ENCODE peak calls at places on chromosome 5, in eight cellular contexts. W is uterus; B is astrocyte; F is CD8-positive, alpha-beta memory T cell; I is lung; C is OCI-LY7; Y is CD8-positive, alpha-beta T cell; J is upper lobe of right lung. V is an unnamed sample.

GRCh38 chr5:60677831-60678664 is 21.9 kb downstream of the DEPDC1B start:
- DNase-seq in C (peak), J (no peak), Y (no peak), F (no peak), W (no peak), B (peak), I (no peak), V (no peak)

GRCh38 chr5:177598477-177598876 is 1.5 kb upstream of the B4GALT7 start:
- DNase-seq in C (no peak), W (no peak), I (no peak), F (no peak), J (no peak), B (no peak), Y (no peak), V (no peak)

GRCh38 chr5:149389552-149390495 is 10.7 kb upstream of the IL17B start:
- DNase-seq in B (no peak), C (no peak), I (no peak), F (no peak), W (no peak), Y (no peak), J (no peak), V (no peak)

GRCh38 chr5:67028981-67029380 is 167.6 kb downstream of the CD180 start:
- DNase-seq in Y (no peak), I (no peak), J (no peak), B (no peak), F (no peak), W (no peak), C (no peak), V (no peak)

GRCh38 chr5:150301901-150302300 is 804 bp downstream of the ARSI start:
- DNase-seq in J (no peak), Y (no peak), C (no peak), F (no peak), B (no peak), W (no peak), I (no peak), V (no peak)

GRCh38 chr5:81086881-81087281 is 126.7 kb downstream of the RASGRF2 start:
- DNase-seq in F (no peak), C (no peak), W (no peak), Y (no peak), B (no peak), I (no peak), J (no peak), V (no peak)

GRCh38 chr5:180596668-180597231 is 5.5 kb upstream of the SCGB3A1 start:
- DNase-seq in F (no peak), B (no peak), W (no peak), C (no peak), I (peak), J (peak), Y (no peak), V (no peak)

GRCh38 chr5:151598984-151599383 is 7.9 kb upstream of the FAT2 start:
- DNase-seq in C (no peak), Y (no peak), I (no peak), B (no peak), J (peak), F (no peak), W (no peak), V (no peak)

GRCh38 chr5:133429046-133429445 is 183.3 kb downstream of the FSTL4 start:
- DNase-seq in J (no peak), C (no peak), F (no peak), Y (no peak), W (no peak), B (no peak), I (no peak), V (no peak)

GRCh38 chr5:93150311-93151012 is 430.6 kb downstream of the NR2F1-AS1 start:
- DNase-seq in Y (no peak), J (no peak), C (no peak), B (no peak), F (no peak), I (no peak), W (no peak), V (no peak)

GRCh38 chr5:173932695-173933139 is 44.6 kb downstream of the CPEB4 start:
- DNase-seq in Y (no peak), B (no peak), J (no peak), W (no peak), I (no peak), F (no peak), C (no peak), V (no peak)

GRCh38 chr5:56412601-56413379 is 179.7 kb upstream of the ANKRD55 start:
- DNase-seq in B (no peak), Y (no peak), I (no peak), J (peak), W (no peak), F (no peak), C (peak), V (peak)

GRCh38 chr5:14165375-14166091 is 22.4 kb downstream of the TRIO start:
- DNase-seq in F (no peak), B (peak), C (no peak), W (no peak), I (no peak), J (no peak), Y (no peak), V (no peak)

GRCh38 chr5:132070460-132071337 is 2.9 kb upstream of the CSF2 start:
- DNase-seq in F (no peak), Y (no peak), W (no peak), J (no peak), C (no peak), B (peak), I (no peak), V (no peak)

GRCh38 chr5:37807902-37808301 is 31.9 kb downstream of the GDNF start:
- DNase-seq in W (no peak), F (no peak), B (no peak), I (no peak), C (no peak), Y (no peak), J (no peak), V (no peak)

GRCh38 chr5:65152131-65152530 is 329.6 kb downstream of the ADAMTS6 start:
- DNase-seq in F (no peak), B (peak), I (no peak), J (no peak), Y (no peak), W (no peak), C (no peak), V (no peak)

GRCh38 chr5:132473019-132473531 is 17.5 kb downstream of the IRF1 start:
- DNase-seq in W (peak), Y (peak), I (no peak), J (peak), C (peak), B (no peak), F (peak), V (no peak)

GRCh38 chr5:58439094-58439644 is 20.7 kb downstream of the PLK2 start:
- DNase-seq in B (peak), F (no peak), Y (no peak), C (no peak), I (no peak), J (no peak), W (no peak), V (no peak)

GRCh38 chr5:118723021-118723338 is 265.4 kb downstream of the DTWD2 start:
- DNase-seq in B (no peak), C (no peak), F (no peak), J (no peak), I (no peak), Y (no peak), W (no peak), V (no peak)

GRCh38 chr5:179188636-179189035 is 128.5 kb downstream of the ZNF354C start:
- DNase-seq in I (no peak), C (no peak), J (no peak), Y (no peak), W (no peak), F (no peak), B (no peak), V (no peak)

GRCh38 chr5:108529381-108529780 is 147.5 kb upstream of the FBXL17 start:
- DNase-seq in Y (no peak), W (no peak), C (no peak), F (no peak), J (no peak), B (peak), I (no peak), V (no peak)

GRCh38 chr5:5158472-5158895 is 18.4 kb downstream of the ADAMTS16 start:
- DNase-seq in F (no peak), J (no peak), W (no peak), I (no peak), Y (no peak), B (peak), C (no peak), V (no peak)

GRCh38 chr5:89983206-89983605 is 426.4 kb downstream of the CETN3 start:
- DNase-seq in C (no peak), F (no peak), B (no peak), J (no peak), Y (no peak), W (no peak), I (no peak), V (no peak)

GRCh38 chr5:142290574-142291299 is 34.1 kb downstream of the SPRY4 start:
- DNase-seq in J (no peak), F (no peak), B (peak), W (no peak), I (no peak), Y (no peak), C (no peak), V (no peak)

GRCh38 chr5:175102717-175103116 is 341.3 kb downstream of the DRD1 start:
- DNase-seq in W (no peak), J (no peak), Y (no peak), C (no peak), B (no peak), F (no peak), I (no peak), V (no peak)

GRCh38 chr5:98414938-98415337 is 358.5 kb upstream of the RGMB start:
- DNase-seq in Y (no peak), W (no peak), B (peak), J (no peak), I (no peak), F (no peak), C (no peak), V (no peak)

GRCh38 chr5:168422431-168422830 is 63.8 kb upstream of the RARS1 start:
- DNase-seq in Y (no peak), C (no peak), I (no peak), F (no peak), J (no peak), B (no peak), W (no peak), V (no peak)

GRCh38 chr5:110807174-110807573 is 68.4 kb downstream of the SLC25A46 start:
- DNase-seq in B (no peak), Y (no peak), F (no peak), C (no peak), W (peak), J (no peak), I (no peak), V (no peak)

GRCh38 chr5:142053434-142054253 is 40.8 kb upstream of the GNPDA1 start:
- DNase-seq in J (no peak), I (peak), F (no peak), Y (no peak), W (peak), B (peak), C (no peak), V (peak)

GRCh38 chr5:173493846-173494245 is 122.6 kb downstream of the BOD1 start:
- DNase-seq in B (no peak), F (no peak), C (no peak), J (no peak), Y (no peak), W (no peak), I (no peak), V (no peak)

GRCh38 chr5:138230981-138231589 is 18.0 kb upstream of the CDC23 start:
- DNase-seq in B (peak), I (no peak), F (no peak), Y (no peak), J (no peak), C (no peak), W (no peak), V (no peak)

GRCh38 chr5:131628990-131629389 is 6.0 kb downstream of the RAPGEF6 start:
- DNase-seq in F (no peak), C (no peak), W (no peak), J (no peak), B (peak), Y (no peak), I (no peak), V (no peak)

GRCh38 chr5:82564963-82565362 is 286.8 kb upstream of the RPS23 start:
- DNase-seq in B (no peak), W (no peak), C (no peak), I (no peak), Y (no peak), F (no peak), J (no peak), V (no peak)

GRCh38 chr5:1090538-1090937 is 21.3 kb downstream of the SLC12A7 start:
- DNase-seq in B (no peak), J (no peak), I (no peak), F (no peak), C (no peak), Y (no peak), W (no peak), V (no peak)
- H3K27ac ChIP-seq in B (no peak), J (no peak), I (no peak), F (no peak), C (no peak), Y (no peak), W (no peak), V (peak)

DNA sequence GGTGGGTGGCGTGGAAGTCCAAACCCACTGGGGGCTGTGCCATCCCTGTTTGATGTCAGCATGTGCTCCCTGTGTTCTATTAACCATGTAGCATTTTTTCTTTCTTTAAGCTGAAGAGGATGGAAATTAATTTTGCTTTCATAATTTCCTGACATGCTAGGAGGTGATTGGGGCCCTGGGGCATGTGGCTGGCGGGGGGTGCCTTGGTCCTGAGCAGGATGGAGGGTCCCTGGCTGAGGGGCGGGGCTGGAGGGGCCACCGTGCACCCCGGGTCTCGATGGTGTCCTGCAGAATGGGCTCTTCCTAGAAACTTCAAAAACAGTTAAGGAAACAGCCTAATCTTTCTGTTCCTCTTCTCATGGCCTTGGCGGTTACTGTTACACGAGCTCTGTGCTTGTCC is 69.3 kb upstream of the IRX4 start:
- DNase-seq in Y (no peak), C (no peak), W (no peak), B (no peak), F (no peak), I (no peak), J (no peak), V (no peak)
- H3K4me3 ChIP-seq in Y (no peak), C (no peak), W (no peak), B (no peak), F (no peak), I (no peak), J (no peak), V (no peak)

GRCh38 chr5:16702964-16703363 is 86.2 kb upstream of the RETREG1 start:
- DNase-seq in W (no peak), B (no peak), I (no peak), F (no peak), J (no peak), Y (no peak), C (no peak), V (no peak)
- H3K27ac ChIP-seq in W (no peak), B (no peak), I (no peak), F (no peak), J (no peak), Y (no peak), C (no peak), V (no peak)

DNA sequence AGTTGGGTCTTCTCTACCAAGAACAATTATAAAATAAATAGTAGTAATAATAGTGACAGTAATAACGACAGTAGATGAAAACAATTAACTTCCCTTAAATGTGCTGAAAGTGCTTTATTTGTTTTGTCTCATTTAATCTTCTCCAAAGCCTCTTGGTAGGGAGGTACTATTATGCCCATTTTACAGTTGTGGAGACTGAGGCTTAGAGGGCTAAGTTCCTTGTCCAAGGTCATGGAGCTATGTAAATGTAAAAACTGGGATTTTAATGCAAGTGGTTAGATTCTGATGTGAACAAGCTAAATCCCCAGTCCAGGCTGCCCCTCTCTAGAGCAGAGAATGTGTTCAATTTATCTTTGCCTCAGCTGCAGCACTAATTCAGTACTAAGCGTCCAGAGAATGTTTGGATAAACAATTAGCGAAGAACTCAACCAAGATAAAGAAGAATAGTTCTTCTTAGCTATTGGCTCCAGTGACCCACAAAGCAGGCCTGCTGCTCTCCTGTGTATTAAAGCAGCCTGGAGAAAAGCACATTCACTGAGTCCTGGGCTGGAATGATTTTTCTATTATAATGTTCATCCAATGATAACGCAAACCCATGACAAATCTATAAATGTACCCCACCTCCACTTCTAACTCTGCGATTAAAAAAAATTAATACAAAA is 68.8 kb downstream of the NPR3 start:
- DNase-seq in B (peak), F (no peak), J (no peak), W (no peak), C (no peak), Y (no peak), I (no peak), V (no peak)
- H3K4me3 ChIP-seq in B (no peak), F (no peak), J (no peak), W (no peak), C (no peak), Y (no peak), I (no peak), V (no peak)

DNA sequence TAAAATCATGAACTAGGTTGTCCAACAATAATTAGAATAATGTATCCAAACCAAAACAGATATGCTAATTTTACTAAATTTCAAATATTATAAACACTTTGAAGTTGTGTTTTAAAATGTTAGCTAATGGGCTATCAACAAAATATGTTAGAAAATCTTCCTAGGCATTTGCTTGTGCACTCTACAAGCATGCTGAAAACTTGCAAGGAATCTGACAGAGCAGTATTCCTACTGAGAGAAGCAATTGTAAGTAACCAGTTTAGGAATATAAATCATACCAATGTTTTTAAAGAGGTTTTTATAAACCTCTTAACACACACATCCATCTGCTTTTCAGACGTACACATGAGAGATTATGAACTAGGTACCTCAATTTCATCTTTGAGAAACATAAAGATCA is 228.4 kb upstream of the TBCA start:
- DNase-seq in W (no peak), I (no peak), Y (no peak), F (no peak), J (no peak), B (no peak), C (no peak), V (no peak)
- H3K27ac ChIP-seq in W (no peak), I (no peak), Y (no peak), F (no peak), J (no peak), B (peak), C (no peak), V (no peak)

V was measured in right atrium auricular region.